ENCODE peak calls at places on chromosomes 5 and 9, in four cellular contexts. N is NCI-H460; E is activated T-helper 1 cell treated with anti-CD3 and anti-CD28 coated beads, Interleukin-12 subunit alpha, Interleukin-12 subunit beta, Interleukin-2, Interleukin-4 antibody, amounts not matched to agents 30 ng/mL and 10 ng/mL and 1 ng/mL, durations not matched to agents 14 hours and 24 hours and 36 hours; L is ovary. J is an unnamed sample.

GRCh38 chr9:96331236-96331947 is 29.4 kb upstream of the HSD17B3 start:
- DNase-seq in N (no peak), E (no peak), L (no peak), J (no peak)

GRCh38 chr9:124045830-124046177 is 34.2 kb downstream of the LHX2 start:
- DNase-seq in N (no peak), E (no peak), L (no peak), J (no peak)

GRCh38 chr5:168477060-168477459 is 9.2 kb upstream of the RARS1 start:
- DNase-seq in N (no peak), E (no peak), L (no peak), J (no peak)

GRCh38 chr9:136352682-136353081 is 10.9 kb downstream of the DNLZ start:
- DNase-seq in N (no peak), E (no peak), L (no peak), J (no peak)

GRCh38 chr9:75148551-75148950 is 60.2 kb downstream of the OSTF1 start:
- DNase-seq in N (no peak), E (peak), L (no peak), J (no peak)

GRCh38 chr5:3659907-3660306 is 64.3 kb downstream of the IRX1 start:
- DNase-seq in N (no peak), E (no peak), L (no peak), J (no peak)

GRCh38 chr5:146947181-146947941 is 68.8 kb upstream of the PPP2R2B start:
- DNase-seq in N (peak), E (no peak), L (no peak), J (peak)

GRCh38 chr5:72848474-72849428 is 32.3 kb downstream of the TNPO1 start:
- DNase-seq in N (no peak), E (peak), L (peak), J (peak)

GRCh38 chr9:79812507-79813261 is 240.9 kb downstream of the TLE4 start:
- DNase-seq in N (no peak), E (no peak), L (no peak), J (no peak)

GRCh38 chr5:143056331-143056689 is 286.1 kb downstream of the ARHGAP26 start:
- DNase-seq in N (no peak), E (no peak), L (no peak), J (no peak)

GRCh38 chr5:155768342-155768741 is 558.6 kb upstream of the SGCD start:
- DNase-seq in N (no peak), E (no peak), L (no peak), J (no peak)

GRCh38 chr5:126055348-126055729 is 367.9 kb upstream of the GRAMD2B start:
- DNase-seq in N (no peak), E (no peak), L (no peak), J (no peak)

GRCh38 chr5:119049824-119050449 is 20.9 kb upstream of the DMXL1 start:
- DNase-seq in N (no peak), E (no peak), L (no peak), J (no peak)

GRCh38 chr5:68924490-68925145 is 169.2 kb upstream of the SLC30A5 start:
- DNase-seq in N (no peak), E (no peak), L (no peak), J (no peak)

GRCh38 chr5:111735829-111736228 is 21.2 kb downstream of the NREP start:
- DNase-seq in N (peak), E (no peak), L (peak), J (no peak)

GRCh38 chr5:43157068-43157467 is 35.0 kb upstream of the NIM1K start:
- DNase-seq in N (no peak), E (no peak), L (no peak), J (no peak)

GRCh38 chr5:100841358-100842076 is 61.6 kb downstream of the ST8SIA4 start:
- DNase-seq in N (peak), E (no peak), L (no peak), J (peak)

GRCh38 chr5:173645437-173645807 is 29.0 kb upstream of the BOD1 start:
- DNase-seq in N (no peak), E (no peak), L (no peak), J (no peak)

GRCh38 chr9:70003786-70004185 is 39.9 kb upstream of the MAMDC2 start:
- DNase-seq in N (no peak), E (no peak), L (no peak), J (no peak)

GRCh38 chr9:103816146-103816545 is 278.0 kb upstream of the SMC2 start:
- DNase-seq in N (no peak), E (no peak), L (no peak), J (no peak)

GRCh38 chr9:120524852-120525251 is 55.1 kb downstream of the CDK5RAP2 start:
- DNase-seq in N (no peak), E (no peak), L (no peak), J (no peak)

GRCh38 chr5:138874771-138875628 is at the start of gene LRRTM2:
- DNase-seq in N (no peak), E (no peak), L (no peak), J (no peak)

GRCh38 chr5:100746730-100747129 is 156.4 kb downstream of the ST8SIA4 start:
- DNase-seq in N (no peak), E (no peak), L (no peak), J (no peak)

GRCh38 chr5:6595405-6595804 is 37.4 kb downstream of the NSUN2 start:
- DNase-seq in N (no peak), E (no peak), L (no peak), J (no peak)

GRCh38 chr5:115816226-115817042 is at the start of gene CDO1:
- DNase-seq in N (no peak), E (no peak), L (peak), J (no peak)

GRCh38 chr9:129379181-129379836 is 201.2 kb upstream of the IER5L start:
- DNase-seq in N (no peak), E (no peak), L (no peak), J (no peak)

GRCh38 chr9:88753691-88754367 is 218.9 kb downstream of the NXNL2 start:
- DNase-seq in N (no peak), E (no peak), L (no peak), J (no peak)

GRCh38 chr5:160436017-160436416 is 14.4 kb downstream of the PTTG1 start:
- DNase-seq in N (no peak), E (no peak), L (no peak), J (no peak)

GRCh38 chr9:33378121-33378795 is 24.1 kb downstream of the AQP7 start:
- DNase-seq in N (no peak), E (no peak), L (no peak), J (no peak)

GRCh38 chr5:176535101-176535654 is 2.0 kb downstream of the RNF44 start:
- DNase-seq in N (no peak), E (peak), L (peak), J (no peak)

GRCh38 chr9:96008502-96009222 is 133.2 kb downstream of the ERCC6L2 start:
- DNase-seq in N (no peak), E (no peak), L (no peak), J (no peak)

GRCh38 chr5:173554989-173555705 is 61.3 kb downstream of the BOD1 start:
- DNase-seq in N (no peak), E (no peak), L (no peak), J (no peak)

GRCh38 chr9:132404228-132404881 is 2.3 kb downstream of the TTF1 start:
- DNase-seq in N (no peak), E (peak), L (no peak), J (no peak)

GRCh38 chr9:34563262-34563661 is 26.3 kb downstream of the CNTFR start:
- DNase-seq in N (no peak), E (no peak), L (no peak), J (no peak)

GRCh38 chr9:4603830-4604229 is 58.3 kb upstream of the PLPP6 start:
- DNase-seq in N (no peak), E (no peak), L (no peak), J (no peak)

GRCh38 chr5:60701317-60701988 is 1.5 kb upstream of the DEPDC1B start:
- DNase-seq in N (no peak), E (no peak), L (no peak), J (no peak)

GRCh38 chr5:167877924-167878323 is 413.5 kb upstream of the WWC1 start:
- DNase-seq in N (no peak), E (no peak), L (no peak), J (no peak)

GRCh38 chr9:98558575-98558974 is 150.2 kb downstream of the GABBR2 start:
- DNase-seq in N (no peak), E (no peak), L (no peak), J (no peak)